ENCODE peak calls at places on chromosome 19, in six cellular contexts. N, V, B, P, Z and J are unnamed samples.

GRCh38 chr19:18939922-18940775 is 868 bp downstream of the HOMER3 start:
- DNase-seq in P (no peak), N (peak), B (no peak), Z (peak), V (no peak), J (peak)

GRCh38 chr19:11587973-11588631 is 9.2 kb upstream of the ZNF627 start:
- DNase-seq in P (no peak), B (no peak), Z (no peak), N (no peak), V (no peak), J (no peak)

GRCh38 chr19:55484571-55485438 is at the start of gene NAT14:
- DNase-seq in Z (peak), N (peak), B (peak), P (peak), V (no peak), J (no peak)

GRCh38 chr19:42159942-42160341 is 27.7 kb upstream of the POU2F2 start:
- DNase-seq in Z (no peak), B (no peak), V (no peak), P (no peak), N (no peak), J (no peak)

GRCh38 chr19:13400296-13400695 is 106.0 kb downstream of the CACNA1A start:
- DNase-seq in P (no peak), Z (no peak), B (no peak), N (no peak), V (no peak), J (no peak)

GRCh38 chr19:31269425-31270127 is 79.7 kb downstream of the TSHZ3 start:
- DNase-seq in N (no peak), B (no peak), V (peak), Z (no peak), P (no peak), J (no peak)

GRCh38 chr19:9309974-9310446 is 372 bp upstream of the ZNF699 start:
- DNase-seq in Z (peak), P (no peak), V (peak), N (peak), B (no peak), J (peak)

GRCh38 chr19:13208131-13208963 is 58.1 kb downstream of the IER2 start:
- DNase-seq in B (peak), Z (peak), P (peak), N (peak), V (no peak), J (peak)